ENCODE peak calls at places on chromosomes 2 and 18, in nine cellular contexts. J is stimulated activated CD8-positive, alpha-beta memory T cell treated with anti-CD3 and anti-CD28 coated beads, Interleukin-7, amount 100 ng/mL, for 1 hour; V is foreskin fibroblast; Q is CD14-positive monocyte; K is putamen; D is HCEC 1CT; U is SW 1271; B is EL; S is T-cell. R is an unnamed sample.

GRCh38 chr2:18475884-18476283 is 84.6 kb downstream of the RDH14 start:
- DNase-seq in J (no peak), V (no peak), Q (no peak), K (no peak), D (peak; percentile 50), U (no peak), B (no peak), S (no peak), R (no peak)

GRCh38 chr18:12336251-12336650 is 28.2 kb downstream of the TUBB6 start:
- DNase-seq in J (no peak), V (no peak), Q (no peak), K (no peak), D (no peak), U (no peak), B (no peak), S (no peak), R (no peak)

GRCh38 chr2:241133436-241133820 is 15.8 kb downstream of the PASK start:
- DNase-seq in J (no peak), V (no peak), Q (no peak), K (no peak), D (no peak), U (no peak), B (no peak), S (no peak), R (no peak)

GRCh38 chr2:60484080-60484737 is 69.2 kb downstream of the BCL11A start:
- DNase-seq in J (no peak), V (peak; percentile 11), Q (peak; percentile 84), K (no peak), D (no peak), U (no peak), B (peak; percentile 76), S (peak; percentile 16), R (no peak)

GRCh38 chr2:146806295-146807005 is 1038.4 kb upstream of the ACVR2A start:
- DNase-seq in J (no peak), V (peak; percentile 61), Q (no peak), K (no peak), D (peak; percentile 76), U (no peak), B (peak; percentile 17), S (no peak), R (no peak)

GRCh38 chr2:2466534-2466933 is 135.5 kb upstream of the MYT1L start:
- DNase-seq in J (no peak), V (no peak), Q (no peak), K (no peak), D (no peak), U (no peak), B (no peak), S (no peak), R (no peak)

GRCh38 chr2:160298960-160299359 is 98.9 kb upstream of the ITGB6 start:
- DNase-seq in J (no peak), V (no peak), Q (no peak), K (no peak), D (no peak), U (no peak), B (peak; percentile 42), S (no peak), R (no peak)

GRCh38 chr2:234433201-234433600 is 63.7 kb downstream of the ARL4C start:
- DNase-seq in J (no peak), V (no peak), Q (no peak), K (no peak), D (no peak), U (no peak), B (no peak), S (no peak), R (no peak)

GRCh38 chr2:110853516-110853915 is 121.1 kb downstream of the ACOXL start:
- DNase-seq in J (peak; percentile 31), V (no peak), Q (no peak), K (no peak), D (no peak), U (no peak), B (peak; percentile 21), S (peak; percentile 65), R (peak; percentile 19)

GRCh38 chr18:4638680-4639079 is 183.6 kb upstream of the DLGAP1 start:
- DNase-seq in J (no peak), V (no peak), Q (no peak), K (no peak), D (no peak), U (no peak), B (no peak), S (no peak), R (no peak)

GRCh38 chr2:40373093-40373492 is 78.8 kb downstream of the SLC8A1 start:
- DNase-seq in J (no peak), V (no peak), Q (no peak), K (no peak), D (no peak), U (no peak), B (no peak), S (no peak), R (no peak)

GRCh38 chr18:79519751-79520472 is 124.2 kb downstream of the NFATC1 start:
- DNase-seq in J (no peak), V (no peak), Q (peak; percentile 41), K (no peak), D (no peak), U (no peak), B (peak; percentile 9), S (peak; percentile 64), R (peak; percentile 42)

GRCh38 chr2:15582153-15582552 is 9.5 kb upstream of the DDX1 start:
- DNase-seq in J (no peak), V (no peak), Q (no peak), K (no peak), D (no peak), U (no peak), B (no peak), S (no peak), R (no peak)

GRCh38 chr2:11568436-11568835 is 34.6 kb downstream of the GREB1 start:
- DNase-seq in J (no peak), V (no peak), Q (no peak), K (no peak), D (no peak), U (no peak), B (no peak), S (no peak), R (no peak)

GRCh38 chr2:39567507-39567906 is 98.2 kb upstream of the TMEM178A start:
- DNase-seq in J (no peak), V (no peak), Q (no peak), K (no peak), D (no peak), U (no peak), B (no peak), S (no peak), R (no peak)

GRCh38 chr2:79576431-79576830 is 63.6 kb downstream of the CTNNA2 start:
- DNase-seq in J (no peak), V (no peak), Q (no peak), K (no peak), D (no peak), U (no peak), B (no peak), S (no peak), R (no peak)

GRCh38 chr18:26386002-26386401 is 159.8 kb downstream of the TAF4B start:
- DNase-seq in J (no peak), V (peak; percentile 82), Q (no peak), K (peak; percentile 38), D (peak; percentile 66), U (no peak), B (peak; percentile 79), S (no peak), R (no peak)

GRCh38 chr2:177161741-177162440 is 50.7 kb upstream of the HNRNPA3 start:
- DNase-seq in J (no peak), V (no peak), Q (no peak), K (no peak), D (peak; percentile 56), U (no peak), B (peak; percentile 37), S (peak; percentile 36), R (peak; percentile 4)

GRCh38 chr2:231674587-231675334 is 33.6 kb upstream of the PTMA start:
- DNase-seq in J (peak; percentile 31), V (peak; percentile 50), Q (peak; percentile 86), K (no peak), D (peak; percentile 26), U (no peak), B (peak; percentile 61), S (peak; percentile 62), R (peak; percentile 34)

GRCh38 chr2:132391381-132391780 is 25.2 kb upstream of the GPR39 start:
- DNase-seq in J (no peak), V (no peak), Q (no peak), K (no peak), D (no peak), U (no peak), B (no peak), S (no peak), R (no peak)

GRCh38 chr2:130351495-130352125 is 4.2 kb upstream of the PTPN18 start:
- DNase-seq in J (no peak), V (no peak), Q (no peak), K (no peak), D (no peak), U (no peak), B (no peak), S (no peak), R (no peak)

GRCh38 chr2:110883401-110883800 is 151.0 kb downstream of the ACOXL start:
- DNase-seq in J (no peak), V (no peak), Q (no peak), K (no peak), D (no peak), U (no peak), B (peak; percentile 4), S (no peak), R (no peak)

R was measured in effector CD4-positive, alpha-beta T cell.